ENCODE peak calls at places on chromosomes 13 and 19, in five cellular contexts. Z, K, A, C and U are unnamed samples.

GRCh38 chr13:97235549-97236206 is 13.5 kb downstream of the MBNL2 start:
- DNase-seq in K (no peak), C (no peak), A (no peak), Z (no peak), U (no peak)

GRCh38 chr13:90299238-90299637 is 1048.2 kb upstream of the MIR17HG start:
- DNase-seq in K (no peak), Z (no peak), A (no peak), C (no peak), U (no peak)

GRCh38 chr19:8611391-8611883 is 922 bp upstream of the ADAMTS10 start:
- DNase-seq in A (no peak), Z (no peak), C (no peak), K (no peak), U (no peak)

GRCh38 chr19:2720777-2721569 is at the start of gene DIRAS1:
- DNase-seq in Z (peak), K (no peak), C (no peak), A (no peak), U (no peak)

GRCh38 chr13:34028496-34029442 is 210.8 kb downstream of the RFC3 start:
- DNase-seq in C (no peak), A (no peak), Z (no peak), K (no peak), U (no peak)

GRCh38 chr13:30415430-30416030 is 6.8 kb upstream of the UBE2L5 start:
- DNase-seq in K (no peak), C (no peak), Z (no peak), A (no peak), U (no peak)

GRCh38 chr13:43195551-43195950 is 172.2 kb downstream of the DNAJC15 start:
- DNase-seq in Z (no peak), C (no peak), K (no peak), A (no peak), U (no peak)

GRCh38 chr13:73273737-73274136 is 214.9 kb downstream of the KLF5 start:
- DNase-seq in K (no peak), Z (no peak), A (no peak), C (no peak), U (no peak)

GRCh38 chr13:19601749-19602725 is 31.4 kb upstream of the MPHOSPH8 start:
- DNase-seq in Z (peak), C (peak), A (no peak), K (peak), U (peak)

GRCh38 chr19:10009269-10009665 is 1.0 kb downstream of the COL5A3 start:
- DNase-seq in C (peak), Z (no peak), A (no peak), K (peak), U (no peak)

GRCh38 chr19:15187026-15188007 is 13.5 kb downstream of the NOTCH3 start:
- DNase-seq in K (no peak), C (peak), Z (no peak), A (no peak), U (no peak)

GRCh38 chr13:112760440-112760839 is 70.6 kb downstream of the ATP11A start:
- DNase-seq in A (no peak), Z (no peak), K (no peak), C (no peak), U (no peak)

GRCh38 chr19:37938379-37938778 is 31.4 kb downstream of the SIPA1L3 start:
- DNase-seq in C (no peak), A (no peak), Z (no peak), K (no peak), U (no peak)

GRCh38 chr13:52925775-52926285 is 77.4 kb upstream of the PCDH8 start:
- DNase-seq in K (no peak), Z (no peak), A (peak), C (peak), U (no peak)

GRCh38 chr13:76455960-76456359 is 430.2 kb downstream of the KCTD12 start:
- DNase-seq in K (no peak), A (no peak), C (peak), Z (no peak), U (no peak)

GRCh38 chr19:51147663-51148062 is 5.6 kb downstream of the SIGLEC7 start:
- DNase-seq in Z (no peak), A (no peak), C (no peak), K (no peak), U (no peak)

GRCh38 chr19:12796146-12797071 is 5.1 kb downstream of the JUNB start:
- DNase-seq in K (peak), C (peak), Z (no peak), A (peak), U (peak)

GRCh38 chr19:6220385-6221191 is 59.2 kb downstream of the MLLT1 start:
- DNase-seq in A (no peak), K (peak), Z (no peak), C (no peak), U (no peak)

GRCh38 chr19:56252699-56253422 is 19.7 kb upstream of the EDDM13 start:
- DNase-seq in Z (peak), C (peak), K (peak), A (peak), U (no peak)

GRCh38 chr13:45658586-45659235 is 43.2 kb upstream of the ERICH6B start:
- DNase-seq in K (no peak), C (no peak), Z (no peak), A (no peak), U (no peak)

GRCh38 chr19:14536926-14537692 is 7.7 kb downstream of the TECR start:
- DNase-seq in A (no peak), Z (no peak), K (peak), C (peak), U (no peak)

GRCh38 chr13:39946769-39947168 is 291.3 kb downstream of the COG6 start:
- DNase-seq in A (no peak), K (no peak), Z (no peak), C (no peak), U (no peak)

GRCh38 chr19:11181488-11181887 is 15.9 kb downstream of the KANK2 start:
- DNase-seq in K (no peak), C (no peak), Z (no peak), A (no peak), U (no peak)

GRCh38 chr13:113948034-113948742 is 25.7 kb downstream of the C13orf46 start:
- DNase-seq in K (no peak), A (no peak), Z (no peak), C (no peak), U (no peak)

GRCh38 chr13:27419333-27419732 is 5.1 kb upstream of the GTF3A start:
- DNase-seq in A (no peak), C (no peak), K (no peak), Z (no peak), U (no peak)

GRCh38 chr13:47397739-47398138 is 500.9 kb upstream of the HTR2A start:
- DNase-seq in K (no peak), Z (no peak), A (no peak), C (no peak), U (no peak)

GRCh38 chr19:18798384-18799352 is 7.6 kb upstream of the COMP start:
- DNase-seq in Z (no peak), K (no peak), C (no peak), A (no peak), U (no peak)

GRCh38 chr13:71659427-71659826 is 207.6 kb downstream of the DACH1 start:
- DNase-seq in A (no peak), K (no peak), Z (no peak), C (no peak), U (no peak)